ENCODE peak calls at places on chromosomes 7 and 10, in five cellular contexts. One of them, this sample, is unnamed.

GRCh38 chr10:43420369-43421200 is 11.6 kb upstream of the HNRNPF start:
- DNase-seq in sciatic nerve: peak; percentile 93
- DNase-seq in NCI-H460: no peak
- DNase-seq in GM20000: peak; percentile 84
- DNase-seq in lung microvascular endothelial cell: peak; percentile 73
- DNase-seq in this sample: no peak

GRCh38 chr7:151437866-151438516 is 1.9 kb downstream of the CRYGN start:
- DNase-seq in sciatic nerve: peak; percentile 40
- DNase-seq in NCI-H460: no peak
- DNase-seq in GM20000: no peak
- DNase-seq in lung microvascular endothelial cell: no peak
- DNase-seq in this sample: no peak

GRCh38 chr7:47622946-47623640 is 41.2 kb upstream of the TNS3 start:
- DNase-seq in sciatic nerve: no peak
- DNase-seq in NCI-H460: peak; percentile 55
- DNase-seq in GM20000: no peak
- DNase-seq in lung microvascular endothelial cell: no peak
- DNase-seq in this sample: no peak

GRCh38 chr10:74118794-74119193 is 31.8 kb downstream of the AP3M1 start:
- DNase-seq in sciatic nerve: no peak
- DNase-seq in NCI-H460: peak; percentile 54
- DNase-seq in GM20000: no peak
- DNase-seq in lung microvascular endothelial cell: peak; percentile 11
- DNase-seq in this sample: no peak

GRCh38 chr10:81018898-81019890 is 481.5 kb downstream of the SH2D4B start:
- DNase-seq in sciatic nerve: no peak
- DNase-seq in NCI-H460: peak; percentile 23
- DNase-seq in GM20000: peak; percentile 33
- DNase-seq in lung microvascular endothelial cell: peak; percentile 51
- DNase-seq in this sample: peak; percentile 63

GRCh38 chr7:139626817-139627216 is 103.3 kb downstream of the CLEC2L start:
- DNase-seq in sciatic nerve: no peak
- DNase-seq in NCI-H460: no peak
- DNase-seq in GM20000: no peak
- DNase-seq in lung microvascular endothelial cell: no peak
- DNase-seq in this sample: no peak

GRCh38 chr10:117266400-117266799 is 25.5 kb downstream of the SLC18A2 start:
- DNase-seq in sciatic nerve: no peak
- DNase-seq in NCI-H460: no peak
- DNase-seq in GM20000: no peak
- DNase-seq in lung microvascular endothelial cell: no peak
- DNase-seq in this sample: no peak

GRCh38 chr10:117496616-117497028 is 45.9 kb upstream of the EMX2 start:
- DNase-seq in sciatic nerve: peak; percentile 88
- DNase-seq in NCI-H460: peak; percentile 66
- DNase-seq in GM20000: peak; percentile 80
- DNase-seq in lung microvascular endothelial cell: peak; percentile 80
- DNase-seq in this sample: peak; percentile 61

GRCh38 chr7:891291-891690 is 14.9 kb downstream of the GET4 start:
- DNase-seq in sciatic nerve: no peak
- DNase-seq in NCI-H460: no peak
- DNase-seq in GM20000: no peak
- DNase-seq in lung microvascular endothelial cell: no peak
- DNase-seq in this sample: no peak

GRCh38 chr7:149625947-149626392 is 128.4 kb upstream of the ZNF746 start:
- DNase-seq in sciatic nerve: no peak
- DNase-seq in NCI-H460: no peak
- DNase-seq in GM20000: no peak
- DNase-seq in lung microvascular endothelial cell: no peak
- DNase-seq in this sample: peak; percentile 97